ENCODE peak calls at places on chromosomes 7 and 10, in eight cellular contexts. One of them, this sample, is unnamed.

GRCh38 chr7:5586279-5586962 is 162.8 kb upstream of the TNRC18 start:
- DNase-seq in upper lobe of right lung: no peak
- DNase-seq in RWPE1: no peak
- DNase-seq in heart right ventricle: no peak
- DNase-seq in left ventricle myocardium inferior: no peak
- DNase-seq in lower lobe of right lung: no peak
- DNase-seq in lung: no peak
- DNase-seq in substantia nigra: no peak
- DNase-seq in this sample: no peak

GRCh38 chr10:106942035-106942662 is 222.4 kb downstream of the SORCS1 start:
- DNase-seq in upper lobe of right lung: no peak
- DNase-seq in lung: peak
- DNase-seq in left ventricle myocardium inferior: no peak
- DNase-seq in RWPE1: no peak
- DNase-seq in heart right ventricle: no peak
- DNase-seq in lower lobe of right lung: no peak
- DNase-seq in substantia nigra: no peak
- DNase-seq in this sample: no peak

GRCh38 chr7:26686448-26686981 is 177.9 kb downstream of the SKAP2 start:
- DNase-seq in heart right ventricle: no peak
- DNase-seq in left ventricle myocardium inferior: no peak
- DNase-seq in RWPE1: no peak
- DNase-seq in lower lobe of right lung: peak
- DNase-seq in substantia nigra: no peak
- DNase-seq in upper lobe of right lung: no peak
- DNase-seq in lung: no peak
- DNase-seq in this sample: peak

GRCh38 chr7:54788664-54789063 is 29.7 kb upstream of the SEC61G start:
- DNase-seq in heart right ventricle: no peak
- DNase-seq in RWPE1: peak
- DNase-seq in left ventricle myocardium inferior: no peak
- DNase-seq in lung: no peak
- DNase-seq in lower lobe of right lung: no peak
- DNase-seq in upper lobe of right lung: no peak
- DNase-seq in substantia nigra: peak
- DNase-seq in this sample: peak

GRCh38 chr7:70678621-70679251 is 453.2 kb upstream of the GALNT17 start:
- DNase-seq in upper lobe of right lung: no peak
- DNase-seq in heart right ventricle: no peak
- DNase-seq in left ventricle myocardium inferior: no peak
- DNase-seq in substantia nigra: no peak
- DNase-seq in lower lobe of right lung: no peak
- DNase-seq in lung: no peak
- DNase-seq in RWPE1: no peak
- DNase-seq in this sample: no peak

GRCh38 chr10:44864637-44865288 is 46.4 kb upstream of the TMEM72 start:
- DNase-seq in lower lobe of right lung: peak
- DNase-seq in left ventricle myocardium inferior: peak
- DNase-seq in upper lobe of right lung: peak
- DNase-seq in lung: peak
- DNase-seq in heart right ventricle: peak
- DNase-seq in RWPE1: peak
- DNase-seq in substantia nigra: peak
- DNase-seq in this sample: peak

GRCh38 chr7:140230862-140231778 is 54.3 kb upstream of the KDM7A start:
- DNase-seq in upper lobe of right lung: peak
- DNase-seq in substantia nigra: peak
- DNase-seq in lung: peak
- DNase-seq in lower lobe of right lung: peak
- DNase-seq in RWPE1: no peak
- DNase-seq in heart right ventricle: peak
- DNase-seq in left ventricle myocardium inferior: peak
- DNase-seq in this sample: peak

GRCh38 chr7:725223-726005 is 1.1 kb upstream of the DNAAF5 start:
- DNase-seq in substantia nigra: no peak
- DNase-seq in upper lobe of right lung: no peak
- DNase-seq in RWPE1: no peak
- DNase-seq in lower lobe of right lung: no peak
- DNase-seq in lung: no peak
- DNase-seq in left ventricle myocardium inferior: no peak
- DNase-seq in heart right ventricle: no peak
- DNase-seq in this sample: no peak

GRCh38 chr10:26743091-26743490 is 45.6 kb downstream of the PDSS1 start:
- DNase-seq in lung: no peak
- DNase-seq in left ventricle myocardium inferior: no peak
- DNase-seq in lower lobe of right lung: no peak
- DNase-seq in heart right ventricle: no peak
- DNase-seq in RWPE1: no peak
- DNase-seq in upper lobe of right lung: no peak
- DNase-seq in substantia nigra: no peak
- DNase-seq in this sample: no peak

GRCh38 chr10:77970869-77971803 is 44.6 kb upstream of the DLG5 start:
- DNase-seq in RWPE1: peak
- DNase-seq in upper lobe of right lung: no peak
- DNase-seq in heart right ventricle: peak
- DNase-seq in substantia nigra: no peak
- DNase-seq in lung: peak
- DNase-seq in lower lobe of right lung: no peak
- DNase-seq in left ventricle myocardium inferior: peak
- DNase-seq in this sample: peak

GRCh38 chr10:77156406-77156879 is 481.2 kb downstream of the KCNMA1 start:
- DNase-seq in RWPE1: no peak
- DNase-seq in upper lobe of right lung: no peak
- DNase-seq in heart right ventricle: no peak
- DNase-seq in lung: no peak
- DNase-seq in substantia nigra: no peak
- DNase-seq in lower lobe of right lung: no peak
- DNase-seq in left ventricle myocardium inferior: no peak
- DNase-seq in this sample: no peak

GRCh38 chr10:126919426-126919825 is 14.2 kb downstream of the DOCK1 start:
- DNase-seq in RWPE1: no peak
- DNase-seq in heart right ventricle: no peak
- DNase-seq in lower lobe of right lung: no peak
- DNase-seq in lung: no peak
- DNase-seq in substantia nigra: peak
- DNase-seq in left ventricle myocardium inferior: no peak
- DNase-seq in upper lobe of right lung: no peak
- DNase-seq in this sample: no peak

GRCh38 chr10:46787321-46787615 is 124.0 kb upstream of the PTPN20 start:
- DNase-seq in lung: no peak
- DNase-seq in left ventricle myocardium inferior: no peak
- DNase-seq in lower lobe of right lung: no peak
- DNase-seq in substantia nigra: peak
- DNase-seq in RWPE1: peak
- DNase-seq in upper lobe of right lung: no peak
- DNase-seq in heart right ventricle: no peak
- DNase-seq in this sample: peak

GRCh38 chr10:43407148-43407575 is 1.8 kb downstream of the HNRNPF start:
- DNase-seq in heart right ventricle: peak
- DNase-seq in substantia nigra: peak
- DNase-seq in lower lobe of right lung: peak
- DNase-seq in lung: peak
- DNase-seq in RWPE1: no peak
- DNase-seq in upper lobe of right lung: peak
- DNase-seq in left ventricle myocardium inferior: peak
- DNase-seq in this sample: peak

GRCh38 chr10:83917519-83918506 is 221.5 kb upstream of the GHITM start:
- DNase-seq in RWPE1: no peak
- DNase-seq in left ventricle myocardium inferior: peak
- DNase-seq in lower lobe of right lung: no peak
- DNase-seq in heart right ventricle: peak
- DNase-seq in upper lobe of right lung: peak
- DNase-seq in substantia nigra: peak
- DNase-seq in lung: no peak
- DNase-seq in this sample: peak

GRCh38 chr10:113108948-113109347 is 158.9 kb downstream of the TCF7L2 start:
- DNase-seq in RWPE1: no peak
- DNase-seq in left ventricle myocardium inferior: no peak
- DNase-seq in substantia nigra: no peak
- DNase-seq in heart right ventricle: no peak
- DNase-seq in lower lobe of right lung: no peak
- DNase-seq in upper lobe of right lung: no peak
- DNase-seq in lung: no peak
- DNase-seq in this sample: no peak
- H3K27ac ChIP-seq in RWPE1: no peak
- H3K27ac ChIP-seq in left ventricle myocardium inferior: no peak
- H3K27ac ChIP-seq in substantia nigra: no peak
- H3K27ac ChIP-seq in heart right ventricle: no peak
- H3K27ac ChIP-seq in lower lobe of right lung: no peak
- H3K27ac ChIP-seq in upper lobe of right lung: no peak
- H3K27ac ChIP-seq in lung: no peak
- H3K27ac ChIP-seq in this sample: no peak

GRCh38 chr7:136976504-136977251 is 108.2 kb downstream of the CHRM2 start:
- DNase-seq in lower lobe of right lung: no peak
- DNase-seq in substantia nigra: no peak
- DNase-seq in RWPE1: no peak
- DNase-seq in lung: no peak
- DNase-seq in heart right ventricle: no peak
- DNase-seq in left ventricle myocardium inferior: no peak
- DNase-seq in upper lobe of right lung: no peak
- DNase-seq in this sample: no peak
- H3K27ac ChIP-seq in lower lobe of right lung: no peak
- H3K27ac ChIP-seq in substantia nigra: no peak
- H3K27ac ChIP-seq in RWPE1: no peak
- H3K27ac ChIP-seq in lung: no peak
- H3K27ac ChIP-seq in heart right ventricle: no peak
- H3K27ac ChIP-seq in left ventricle myocardium inferior: no peak
- H3K27ac ChIP-seq in upper lobe of right lung: no peak
- H3K27ac ChIP-seq in this sample: no peak

DNA sequence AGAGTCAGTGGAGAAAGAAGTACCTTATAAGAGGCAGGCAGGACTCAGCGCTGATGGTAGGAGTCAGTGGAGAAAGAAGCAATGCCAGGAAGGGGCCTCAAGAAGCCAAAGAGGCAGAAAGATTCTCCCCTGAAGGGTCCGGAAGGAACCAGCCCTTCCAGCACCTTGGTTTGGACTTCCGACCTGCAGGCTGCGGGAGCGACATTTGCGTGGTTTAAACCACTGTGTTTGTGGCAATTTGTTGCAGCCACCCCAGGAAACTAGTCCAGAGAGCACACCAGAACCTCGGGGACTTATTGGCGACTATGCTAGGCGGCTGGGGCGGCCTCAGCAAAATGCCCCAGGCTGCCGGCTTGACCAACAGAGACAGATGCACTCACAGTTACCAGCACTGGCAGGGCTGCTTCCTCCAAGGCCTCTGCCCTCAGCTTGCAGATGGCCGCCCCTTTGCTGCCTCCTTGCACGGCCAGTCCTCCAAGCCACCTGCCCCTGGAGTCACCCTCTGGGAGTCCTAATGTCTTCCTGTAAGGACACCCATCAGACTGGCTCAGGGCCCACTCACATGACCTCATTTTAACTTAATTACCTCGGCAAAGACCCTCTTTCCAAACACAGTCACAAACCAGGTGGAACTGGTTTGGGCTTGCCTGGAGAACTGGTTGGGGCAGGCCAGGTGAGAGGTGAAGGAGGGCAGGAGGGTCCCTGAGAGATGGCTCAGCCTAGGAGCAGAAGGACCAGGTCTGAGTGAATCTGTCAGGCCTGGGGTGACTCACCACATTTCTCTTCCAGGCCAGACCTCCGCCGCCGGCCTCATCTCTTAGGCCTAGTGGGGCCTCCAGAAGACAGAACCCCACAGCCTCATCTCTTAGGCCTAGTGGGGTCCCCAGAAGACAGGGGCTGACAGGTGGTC is 26.1 kb downstream of the CALML3 start:
- DNase-seq in RWPE1: no peak
- DNase-seq in lower lobe of right lung: peak
- DNase-seq in left ventricle myocardium inferior: peak
- DNase-seq in upper lobe of right lung: peak
- DNase-seq in lung: no peak
- DNase-seq in heart right ventricle: no peak
- DNase-seq in substantia nigra: no peak
- DNase-seq in this sample: no peak
- H3K27ac ChIP-seq in RWPE1: peak
- H3K27ac ChIP-seq in lower lobe of right lung: no peak
- H3K27ac ChIP-seq in left ventricle myocardium inferior: no peak
- H3K27ac ChIP-seq in upper lobe of right lung: no peak
- H3K27ac ChIP-seq in lung: no peak
- H3K27ac ChIP-seq in heart right ventricle: no peak
- H3K27ac ChIP-seq in substantia nigra: no peak
- H3K27ac ChIP-seq in this sample: no peak

GRCh38 chr10:79263951-79264350 is 83.3 kb upstream of the PPIF start:
- DNase-seq in heart right ventricle: no peak
- DNase-seq in left ventricle myocardium inferior: no peak
- DNase-seq in substantia nigra: no peak
- DNase-seq in lung: no peak
- DNase-seq in upper lobe of right lung: no peak
- DNase-seq in RWPE1: no peak
- DNase-seq in lower lobe of right lung: no peak
- DNase-seq in this sample: no peak

GRCh38 chr10:79262959-79263746 is 84.1 kb upstream of the PPIF start:
- DNase-seq in heart right ventricle: no peak
- DNase-seq in left ventricle myocardium inferior: no peak
- DNase-seq in substantia nigra: no peak
- DNase-seq in upper lobe of right lung: no peak
- DNase-seq in lower lobe of right lung: no peak
- DNase-seq in lung: no peak
- DNase-seq in RWPE1: no peak
- DNase-seq in this sample: no peak

GRCh38 chr10:79260803-79261740 is 86.2 kb upstream of the PPIF start:
- DNase-seq in lung: no peak
- DNase-seq in substantia nigra: peak
- DNase-seq in RWPE1: no peak
- DNase-seq in upper lobe of right lung: no peak
- DNase-seq in left ventricle myocardium inferior: no peak
- DNase-seq in lower lobe of right lung: no peak
- DNase-seq in heart right ventricle: no peak
- DNase-seq in this sample: no peak

GRCh38 chr10:79259834-79260233 is 87.4 kb upstream of the PPIF start:
- DNase-seq in RWPE1: no peak
- DNase-seq in substantia nigra: no peak
- DNase-seq in heart right ventricle: no peak
- DNase-seq in left ventricle myocardium inferior: no peak
- DNase-seq in upper lobe of right lung: no peak
- DNase-seq in lung: no peak
- DNase-seq in lower lobe of right lung: no peak
- DNase-seq in this sample: no peak

GRCh38 chr10:79262131-79262530 is 85.1 kb upstream of the PPIF start:
- DNase-seq in lung: no peak
- DNase-seq in upper lobe of right lung: no peak
- DNase-seq in RWPE1: no peak
- DNase-seq in lower lobe of right lung: no peak
- DNase-seq in left ventricle myocardium inferior: no peak
- DNase-seq in substantia nigra: no peak
- DNase-seq in heart right ventricle: no peak
- DNase-seq in this sample: no peak
- H3K27ac ChIP-seq in lung: no peak
- H3K27ac ChIP-seq in upper lobe of right lung: no peak
- H3K27ac ChIP-seq in RWPE1: no peak
- H3K27ac ChIP-seq in lower lobe of right lung: no peak
- H3K27ac ChIP-seq in left ventricle myocardium inferior: peak
- H3K27ac ChIP-seq in substantia nigra: peak
- H3K27ac ChIP-seq in heart right ventricle: peak
- H3K27ac ChIP-seq in this sample: no peak

GRCh38 chr10:104084482-104085142 is 1.1 kb downstream of the COL17A1 start:
- DNase-seq in substantia nigra: no peak
- DNase-seq in upper lobe of right lung: no peak
- DNase-seq in RWPE1: no peak
- DNase-seq in heart right ventricle: no peak
- DNase-seq in lower lobe of right lung: no peak
- DNase-seq in left ventricle myocardium inferior: no peak
- DNase-seq in lung: no peak
- DNase-seq in this sample: no peak
- H3K27ac ChIP-seq in substantia nigra: no peak
- H3K27ac ChIP-seq in upper lobe of right lung: no peak
- H3K27ac ChIP-seq in RWPE1: peak
- H3K27ac ChIP-seq in heart right ventricle: no peak
- H3K27ac ChIP-seq in lower lobe of right lung: no peak
- H3K27ac ChIP-seq in left ventricle myocardium inferior: no peak
- H3K27ac ChIP-seq in lung: no peak
- H3K27ac ChIP-seq in this sample: no peak